ENCODE peak calls at places on chromosomes 11 and 22, in five cellular contexts. D is brain microvascular endothelial cell, V is non-pigmented ciliary epithelial cell, B is EH, W is IMR-90. I is an unnamed sample.

GRCh38 chr11:1401656-1402221 is 12.0 kb downstream of the BRSK2 start:
- DNase-seq in W (peak), V (no peak), B (peak), D (peak), I (peak)

GRCh38 chr11:67247946-67248550 is 18.2 kb upstream of the GRK2 start:
- DNase-seq in B (no peak), V (no peak), W (no peak), D (no peak), I (no peak)

GRCh38 chr11:59437770-59438169 is 1.5 kb downstream of the OR5A1 start:
- DNase-seq in B (no peak), D (no peak), W (no peak), V (no peak), I (no peak)

GRCh38 chr11:118238947-118239346 is 13.2 kb downstream of the MPZL3 start:
- DNase-seq in V (no peak), D (no peak), W (no peak), B (no peak), I (no peak)

GRCh38 chr22:35212020-35212419 is 45.3 kb upstream of the HMGXB4 start:
- DNase-seq in D (peak), V (no peak), B (peak), W (peak), I (peak)

GRCh38 chr22:24753919-24754318 is 20.6 kb downstream of the PIWIL3 start:
- DNase-seq in D (no peak), B (no peak), W (no peak), V (no peak), I (no peak)

GRCh38 chr11:121153472-121153871 is 52.4 kb downstream of the TECTA start:
- DNase-seq in W (no peak), D (no peak), B (no peak), V (no peak), I (no peak)

GRCh38 chr22:41479671-41480396 is 10.9 kb downstream of the ACO2 start:
- DNase-seq in D (peak), V (no peak), W (peak), B (peak), I (peak)

GRCh38 chr22:37169947-37170688 is 17.9 kb downstream of the C1QTNF6 start:
- DNase-seq in B (no peak), D (no peak), W (no peak), V (no peak), I (no peak)

GRCh38 chr11:132430352-132431091 is 1060.1 kb downstream of the NTM start:
- DNase-seq in D (no peak), B (peak), V (no peak), W (no peak), I (no peak)

GRCh38 chr11:99937330-99937729 is 749.8 kb upstream of the ARHGAP42 start:
- DNase-seq in D (no peak), V (no peak), B (no peak), W (no peak), I (no peak)

GRCh38 chr11:126061707-126062678 is 673 bp downstream of the CDON start:
- DNase-seq in D (no peak), B (peak), W (peak), V (no peak), I (no peak)

GRCh38 chr11:68843703-68844312 is 2.1 kb upstream of the CPT1A start:
- DNase-seq in D (no peak), W (no peak), B (peak), V (no peak), I (no peak)

GRCh38 chr22:45240137-45240809 is 421 bp downstream of the KIAA0930 start:
- DNase-seq in V (no peak), D (no peak), B (peak), W (no peak), I (no peak)

GRCh38 chr11:64717268-64717578 is 5.8 kb downstream of the NRXN2 start:
- DNase-seq in B (no peak), V (no peak), D (no peak), W (no peak), I (no peak)

GRCh38 chr22:38996105-38996504 is 14.0 kb downstream of the APOBEC3B start:
- DNase-seq in D (no peak), W (no peak), V (no peak), B (no peak), I (no peak)

GRCh38 chr11:71999360-71999759 is 651 bp downstream of the IL18BP start:
- DNase-seq in B (peak), V (no peak), D (no peak), W (peak), I (peak)

GRCh38 chr11:60367009-60367408 is 11.3 kb upstream of the MS4A7 start:
- DNase-seq in B (no peak), W (no peak), D (no peak), V (no peak), I (no peak)